ENCODE peak calls at places on chromosome 11, in ten cellular contexts. O, K, M, F, T, I, Z, W, L and V are unnamed samples.

GRCh38 chr11:12042215-12042676 is 33.8 kb upstream of the DKK3 start:
- DNase-seq in O (no peak), K (no peak), M (peak; percentile 60), F (peak; percentile 93), T (peak; percentile 93), I (no peak), Z (no peak), W (no peak), L (no peak), V (peak; percentile 49)

GRCh38 chr11:332651-333480 is 12.2 kb upstream of the IFITM3 start:
- DNase-seq in O (no peak), K (no peak), M (no peak), F (no peak), T (no peak), I (no peak), Z (no peak), W (no peak), L (no peak), V (no peak)

GRCh38 chr11:118213774-118214173 is 11.0 kb downstream of the JAML start:
- DNase-seq in O (no peak), K (no peak), M (no peak), F (no peak), T (no peak), I (no peak), Z (no peak), W (peak; percentile 68), L (no peak), V (no peak)

GRCh38 chr11:118659314-118659939 is 20.0 kb downstream of the TREH start:
- DNase-seq in O (peak; percentile 94), K (peak; percentile 94), M (peak; percentile 39), F (peak; percentile 53), T (peak; percentile 83), I (peak; percentile 94), Z (peak; percentile 95), W (peak; percentile 96), L (peak; percentile 92), V (peak; percentile 49)

GRCh38 chr11:123221074-123221473 is 26.0 kb upstream of the CLMP start:
- DNase-seq in O (no peak), K (no peak), M (no peak), F (no peak), T (no peak), I (no peak), Z (no peak), W (no peak), L (no peak), V (no peak)

GRCh38 chr11:33064033-33064825 is 24.9 kb downstream of the TCP11L1 start:
- DNase-seq in O (no peak), K (no peak), M (no peak), F (no peak), T (no peak), I (no peak), Z (no peak), W (no peak), L (no peak), V (no peak)

GRCh38 chr11:67999201-67999629 is 4.7 kb downstream of the UNC93B1 start:
- DNase-seq in O (peak; percentile 53), K (no peak), M (no peak), F (no peak), T (no peak), I (no peak), Z (no peak), W (no peak), L (no peak), V (no peak)

GRCh38 chr11:36453678-36454077 is 56.4 kb downstream of the TRAF6 start:
- DNase-seq in O (no peak), K (no peak), M (no peak), F (no peak), T (peak; percentile 44), I (no peak), Z (no peak), W (peak; percentile 76), L (no peak), V (no peak)

DNA sequence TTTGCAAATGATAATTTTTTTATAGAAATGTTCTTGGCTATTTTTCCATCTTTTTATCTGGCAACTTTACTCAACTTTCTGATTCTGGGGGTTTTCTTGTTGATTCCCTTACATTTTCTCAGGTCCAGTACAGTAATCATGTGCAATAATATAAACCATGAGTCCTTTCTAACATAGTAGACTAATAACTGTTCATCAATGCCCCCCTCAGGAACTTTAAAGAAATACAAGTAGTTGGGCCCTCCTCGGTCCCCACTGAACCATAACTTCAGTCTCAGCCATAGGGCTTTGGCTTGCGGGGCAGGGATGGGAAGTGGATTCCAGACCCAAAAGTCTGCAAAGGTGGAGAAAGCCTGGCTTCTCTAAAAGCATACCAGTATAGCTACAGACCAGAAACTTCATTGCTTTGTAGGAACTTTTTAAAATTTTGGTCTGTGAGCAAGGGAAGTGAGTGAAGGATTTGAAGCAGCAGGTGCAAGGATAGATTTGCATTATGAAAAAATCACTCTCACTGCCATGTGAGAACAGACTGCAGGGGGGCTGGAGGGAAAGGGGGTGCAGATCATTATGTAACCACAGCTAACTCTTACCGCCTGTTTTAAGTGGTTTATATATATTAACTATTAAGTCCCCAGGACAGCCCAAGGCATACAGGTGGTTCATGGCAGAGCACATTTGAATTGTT is 10.5 kb upstream of the TUB start:
- DNase-seq in O (no peak), K (no peak), M (no peak), F (no peak), T (peak; percentile 46), I (no peak), Z (no peak), W (no peak), L (peak; percentile 75), V (no peak)
- TF ChIP-seq CTCF in O (peak; percentile 31), K (no peak), M (peak; percentile 48), F (peak; percentile 39), T (peak; percentile 43), I (no peak), Z (peak; percentile 38), W (no peak), L (peak; percentile 32), V (peak; percentile 55)

DNA sequence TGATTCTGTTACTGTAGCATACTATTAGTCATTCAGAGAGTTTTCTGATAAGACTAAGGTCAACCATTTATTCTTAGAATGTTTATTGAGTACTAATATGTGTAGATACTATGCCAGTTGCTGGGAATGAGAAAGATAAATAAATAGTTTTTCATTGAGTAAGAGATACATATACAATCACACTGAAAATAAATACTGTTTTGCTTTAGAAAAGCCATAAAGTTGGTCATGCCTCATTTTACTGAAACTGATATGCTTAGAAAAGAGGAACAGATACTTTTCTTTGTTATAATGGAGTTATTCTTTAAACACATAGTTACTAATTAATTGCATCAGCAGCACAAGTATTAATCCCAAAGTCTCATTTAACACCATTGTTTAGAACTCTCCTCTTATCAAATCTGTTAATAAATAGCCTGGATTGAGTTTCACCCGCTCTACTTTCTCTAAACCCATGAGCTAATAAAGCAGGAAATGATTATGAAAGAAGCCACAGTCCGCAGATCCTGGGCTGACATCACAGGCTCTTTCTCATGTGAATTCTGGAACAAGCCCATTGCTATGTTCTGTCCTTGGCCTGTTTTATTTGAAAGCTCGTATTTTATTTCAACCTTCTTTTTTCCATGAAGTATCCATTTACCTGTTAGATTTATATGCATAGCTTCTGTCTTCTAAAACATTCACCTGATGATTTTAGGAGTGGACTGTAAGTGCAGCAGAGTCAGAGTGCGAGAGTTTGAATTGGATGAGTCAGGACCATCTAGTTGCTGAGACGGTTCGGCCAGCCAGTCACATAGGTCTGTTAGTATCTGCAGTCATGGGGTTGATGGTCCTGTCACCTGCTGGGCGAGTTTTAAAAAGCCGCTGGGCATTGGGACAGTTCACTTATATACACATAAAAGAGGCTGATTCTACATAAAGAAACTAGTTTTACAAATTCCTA is 35.5 kb downstream of the PIWIL4 start:
- DNase-seq in O (peak; percentile 71), K (peak; percentile 60), M (peak; percentile 24), F (no peak), T (peak; percentile 86), I (no peak), Z (no peak), W (no peak), L (peak; percentile 65), V (no peak)
- TF ChIP-seq CTCF in O (peak; percentile 53), K (no peak), M (peak; percentile 63), F (no peak), T (peak; percentile 62), I (no peak), Z (no peak), W (peak; percentile 67), L (peak; percentile 57), V (no peak)

GRCh38 chr11:106585061-106585460 is 433.2 kb downstream of the GUCY1A2 start:
- DNase-seq in O (no peak), K (no peak), M (no peak), F (no peak), T (peak; percentile 32), I (no peak), Z (no peak), W (no peak), L (no peak), V (peak; percentile 2)
- TF ChIP-seq CTCF in O (no peak), K (no peak), M (peak; percentile 20), F (peak; percentile 55), T (peak; percentile 44), I (no peak), Z (no peak), W (no peak), L (peak; percentile 24), V (peak; percentile 38)

GRCh38 chr11:70079691-70080090 is 1.6 kb downstream of the ANO1 start:
- DNase-seq in O (no peak), K (no peak), M (no peak), F (no peak), T (no peak), I (peak; percentile 57), Z (no peak), W (no peak), L (no peak), V (no peak)

GRCh38 chr11:70077411-70078094 is 564 bp upstream of the ANO1 start:
- DNase-seq in O (peak; percentile 60), K (no peak), M (no peak), F (no peak), T (no peak), I (peak; percentile 58), Z (no peak), W (no peak), L (no peak), V (no peak)

GRCh38 chr11:70078796-70079616 is 889 bp downstream of the ANO1 start:
- DNase-seq in O (no peak), K (no peak), M (no peak), F (no peak), T (no peak), I (peak; percentile 62), Z (no peak), W (no peak), L (no peak), V (no peak)

GRCh38 chr11:70076461-70076931 is 1.6 kb upstream of the ANO1 start:
- DNase-seq in O (peak; percentile 48), K (no peak), M (no peak), F (no peak), T (no peak), I (no peak), Z (no peak), W (no peak), L (no peak), V (no peak)

DNA sequence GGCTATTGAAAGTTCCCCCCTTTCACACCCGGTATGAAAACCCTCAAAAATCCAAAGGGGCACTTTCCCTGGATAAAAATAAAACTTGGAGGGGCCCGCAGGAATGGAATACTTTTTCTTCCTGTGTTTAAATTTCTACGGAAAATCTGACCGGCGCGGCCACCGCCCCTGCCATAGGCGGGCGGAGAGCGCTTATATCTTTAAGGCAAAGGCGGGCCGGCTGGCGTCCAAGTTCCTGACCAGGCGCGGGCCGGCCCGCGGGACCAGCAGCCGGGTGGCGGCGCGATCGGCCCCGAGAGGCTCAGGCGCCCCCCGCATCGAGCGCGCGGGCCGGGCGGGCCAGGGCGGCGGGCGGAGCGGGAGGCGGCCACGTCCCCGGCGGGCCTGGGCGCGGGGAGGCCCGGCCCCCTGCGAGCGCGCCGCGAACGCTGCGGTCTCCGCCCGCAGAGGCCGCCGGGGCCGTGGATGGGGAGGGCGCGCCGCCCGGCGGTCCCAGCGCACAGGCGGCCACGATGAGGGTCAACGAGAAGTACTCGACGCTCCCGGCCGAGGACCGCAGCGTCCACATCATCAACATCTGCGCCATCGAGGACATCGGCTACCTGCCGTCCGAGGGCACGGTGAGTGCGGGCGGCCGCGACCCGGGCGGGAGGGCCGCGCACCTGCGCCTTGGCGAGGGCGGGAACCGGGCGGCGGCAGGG is at the start of gene ANO1:
- DNase-seq in O (peak; percentile 56), K (no peak), M (no peak), F (no peak), T (no peak), I (peak; percentile 51), Z (no peak), W (no peak), L (no peak), V (no peak)
- TF ChIP-seq CTCF in O (no peak), K (no peak), M (no peak), F (no peak), T (no peak), I (no peak), Z (no peak), W (no peak), L (peak; percentile 17), V (no peak)